ENCODE peak calls at places on chromosomes 4 and X, in eight cellular contexts. X is MCF 10A; A is MG63; R is aorta; S is stimulated activated CD8-positive, alpha-beta memory T cell treated with anti-CD3 and anti-CD28 coated beads, Interleukin-7, amount 100 ng/mL, for 24 hours; V is NCI-H345; N is Ammon's horn; H is AG08396. J is an unnamed sample.

GRCh38 chrX:24153175-24153795 is 3.8 kb downstream of the ZFX start:
- DNase-seq in S (no peak), V (no peak), R (no peak), A (no peak), H (no peak), N (no peak), X (peak), J (peak)

GRCh38 chr4:35556387-35556786 is 687.9 kb downstream of the ARAP2 start:
- DNase-seq in N (no peak), H (no peak), A (no peak), V (no peak), X (peak), R (no peak), S (no peak), J (no peak)

GRCh38 chrX:153829799-153830631 is at the start of gene PDZD4:
- DNase-seq in V (peak), A (no peak), N (no peak), R (peak), X (no peak), S (no peak), H (no peak), J (no peak)

GRCh38 chrX:69615779-69616519 is at the start of gene EDA:
- DNase-seq in H (peak), S (peak), A (peak), V (peak), N (peak), R (peak), X (peak), J (peak)

GRCh38 chr4:13176603-13177190 is 307.4 kb downstream of the RAB28 start:
- DNase-seq in N (no peak), X (no peak), S (no peak), V (no peak), R (no peak), A (no peak), H (no peak), J (no peak)

GRCh38 chr4:172996571-172997216 is 171.9 kb upstream of the GALNT7 start:
- DNase-seq in A (peak), N (no peak), S (no peak), H (peak), R (no peak), X (peak), V (no peak), J (no peak)

GRCh38 chrX:84168574-84168973 is 19.4 kb downstream of the RPS6KA6 start:
- DNase-seq in V (no peak), X (no peak), N (no peak), A (no peak), R (no peak), H (no peak), S (no peak), J (no peak)

GRCh38 chr4:108270466-108271450 is 102.0 kb upstream of the LEF1 start:
- DNase-seq in N (no peak), X (peak), R (no peak), H (peak), V (no peak), A (no peak), S (no peak), J (no peak)

GRCh38 chr4:102445213-102445612 is 55.9 kb upstream of the NFKB1 start:
- DNase-seq in X (no peak), A (no peak), S (no peak), N (no peak), V (no peak), R (no peak), H (no peak), J (no peak)

GRCh38 chr4:56086073-56086521 is 137.4 kb downstream of the CEP135 start:
- DNase-seq in H (no peak), X (no peak), S (no peak), N (no peak), R (no peak), A (no peak), V (peak), J (no peak)

GRCh38 chr4:102449751-102450352 is 51.3 kb upstream of the NFKB1 start:
- DNase-seq in R (no peak), S (peak), V (peak), A (no peak), N (peak), H (peak), X (peak), J (peak)

GRCh38 chr4:23234018-23234417 is 541.3 kb downstream of the GBA3 start:
- DNase-seq in V (no peak), R (no peak), N (no peak), A (no peak), S (no peak), H (no peak), X (no peak), J (no peak)

GRCh38 chrX:48466696-48467095 is 3.4 kb downstream of the SLC38A5 start:
- DNase-seq in X (no peak), V (no peak), S (no peak), N (no peak), A (no peak), R (no peak), H (peak), J (no peak)

GRCh38 chr4:7338059-7338452 is 96.7 kb downstream of the PSAPL1 start:
- DNase-seq in N (no peak), S (no peak), V (no peak), A (no peak), H (no peak), R (no peak), X (no peak), J (no peak)

GRCh38 chr4:76979236-76979635 is 29.7 kb downstream of the SEPTIN11 start:
- DNase-seq in S (no peak), V (no peak), H (no peak), N (no peak), R (no peak), X (no peak), A (no peak), J (no peak)

GRCh38 chr4:70681730-70682129 is 6.6 kb upstream of the UTP3 start:
- DNase-seq in S (no peak), V (no peak), R (no peak), A (no peak), X (no peak), N (no peak), H (no peak), J (no peak)

GRCh38 chrX:110180176-110180927 is 137.5 kb downstream of the AMMECR1 start:
- DNase-seq in N (no peak), V (no peak), X (peak), A (peak), S (no peak), H (peak), R (no peak), J (no peak)

GRCh38 chr4:9384126-9384525 is 21.2 kb downstream of the USP17L30 start:
- DNase-seq in N (no peak), A (no peak), H (no peak), S (no peak), R (no peak), V (no peak), X (peak), J (no peak)

GRCh38 chr4:157075811-157076577 is at the start of gene GLRB:
- DNase-seq in S (no peak), R (peak), H (peak), N (peak), V (peak), A (peak), X (peak), J (no peak)

GRCh38 chr4:186472948-186473347 is 82.4 kb downstream of the MTNR1A start:
- DNase-seq in H (peak), S (no peak), A (no peak), V (peak), R (no peak), N (peak), X (peak), J (no peak)

GRCh38 chr4:38060829-38061431 is 100.7 kb downstream of the PTTG2 start:
- DNase-seq in H (no peak), A (no peak), S (no peak), X (peak), R (no peak), V (no peak), N (no peak), J (no peak)

GRCh38 chr4:43763029-43763610 is 685.5 kb downstream of the KCTD8 start:
- DNase-seq in A (peak), S (no peak), V (no peak), H (no peak), N (peak), X (peak), R (no peak), J (no peak)

J was measured in GDM1.